ENCODE peak calls at places on chromosomes 1 and 21, in seven cellular contexts. M is astrocyte, O is adrenal gland, N is H9, Y is thoracic aorta, R is mesenchymal stem cell, U is tibial nerve. X is an unnamed sample. For H3K4me1, the result is how much of the 10 kb centered on the place peaks cover.

GRCh38 chr21:17688912-17689874 is 76.5 kb upstream of the BTG3 start:
- DNase-seq in M (peak), O (peak), N (peak), Y (no peak), R (peak), U (no peak), X (peak)

GRCh38 chr1:166766942-166767341 is 72.3 kb upstream of the POGK start:
- DNase-seq in M (no peak), O (no peak), N (no peak), Y (no peak), R (no peak), U (no peak), X (no peak)

GRCh38 chr1:19081218-19081893 is 124.9 kb upstream of the IFFO2 start:
- DNase-seq in M (peak), O (peak), N (no peak), Y (no peak), R (peak), U (no peak), X (peak)

GRCh38 chr1:97144527-97144926 is 422.9 kb downstream of the PTBP2 start:
- DNase-seq in M (peak), O (no peak), N (no peak), Y (no peak), R (peak), U (no peak), X (peak)

GRCh38 chr21:25901580-25901979 is 166.8 kb downstream of the GABPA start:
- DNase-seq in M (no peak), O (no peak), N (no peak), Y (no peak), R (no peak), U (no peak), X (no peak)

GRCh38 chr21:42392731-42393442 is 3.0 kb downstream of the TMPRSS3 start:
- DNase-seq in M (no peak), O (no peak), N (no peak), Y (no peak), R (no peak), U (no peak), X (peak)

GRCh38 chr1:25018110-25018470 is 88.0 kb upstream of the RUNX3 start:
- DNase-seq in M (no peak), O (no peak), N (no peak), Y (no peak), R (no peak), U (no peak), X (no peak)

GRCh38 chr1:33460947-33461629 is 11.4 kb upstream of the ZSCAN20 start:
- DNase-seq in M (no peak), O (peak), N (no peak), Y (no peak), R (no peak), U (no peak), X (no peak)

GRCh38 chr1:117312453-117313138 is 54.7 kb upstream of the MAN1A2 start:
- DNase-seq in M (peak), O (peak), N (no peak), Y (no peak), R (peak), U (no peak), X (peak)

GRCh38 chr1:29801561-29801973 is 565.2 kb downstream of the PTPRU start:
- DNase-seq in M (no peak), O (no peak), N (no peak), Y (no peak), R (no peak), U (no peak), X (no peak)

GRCh38 chr1:225467193-225468020 is 39.6 kb upstream of the LBR start:
- DNase-seq in M (no peak), O (peak), N (no peak), Y (no peak), R (no peak), U (no peak), X (peak)

GRCh38 chr1:161164901-161165620 is 1.2 kb upstream of the PPOX start:
- DNase-seq in M (no peak), O (no peak), N (no peak), Y (no peak), R (no peak), U (no peak), X (no peak)

GRCh38 chr21:25709684-25710265 is 24.9 kb downstream of the ATP5PF start:
- DNase-seq in M (no peak), O (no peak), N (peak), Y (no peak), R (no peak), U (no peak), X (peak)

GRCh38 chr1:39154553-39155361 is 49.7 kb upstream of the MACF1 start:
- DNase-seq in M (peak), O (peak), N (no peak), Y (no peak), R (peak), U (no peak), X (no peak)

GRCh38 chr1:75969550-75969949 is 37.3 kb upstream of the ASB17 start:
- DNase-seq in M (no peak), O (no peak), N (no peak), Y (no peak), R (peak), U (no peak), X (no peak)

GRCh38 chr1:35883681-35884155 is 709 bp downstream of the AGO1 start:
- DNase-seq in M (no peak), O (peak), N (peak), Y (no peak), R (peak), U (no peak), X (peak)

GRCh38 chr1:193355179-193355578 is 168.8 kb upstream of the B3GALT2 start:
- DNase-seq in M (no peak), O (no peak), N (no peak), Y (no peak), R (peak), U (no peak), X (no peak)

GRCh38 chr1:3248416-3249141 is 179.6 kb downstream of the PRDM16 start:
- DNase-seq in M (no peak), O (no peak), N (no peak), Y (no peak), R (no peak), U (no peak), X (no peak)

GRCh38 chr1:204418174-204419063 is 6.8 kb upstream of the PPP1R15B start:
- DNase-seq in M (peak), O (peak), N (no peak), Y (no peak), R (peak), U (no peak), X (no peak)

GRCh38 chr1:152118915-152119314 is 3.7 kb upstream of the TCHH start:
- DNase-seq in M (no peak), O (no peak), N (no peak), Y (no peak), R (no peak), U (no peak), X (no peak)

DNA sequence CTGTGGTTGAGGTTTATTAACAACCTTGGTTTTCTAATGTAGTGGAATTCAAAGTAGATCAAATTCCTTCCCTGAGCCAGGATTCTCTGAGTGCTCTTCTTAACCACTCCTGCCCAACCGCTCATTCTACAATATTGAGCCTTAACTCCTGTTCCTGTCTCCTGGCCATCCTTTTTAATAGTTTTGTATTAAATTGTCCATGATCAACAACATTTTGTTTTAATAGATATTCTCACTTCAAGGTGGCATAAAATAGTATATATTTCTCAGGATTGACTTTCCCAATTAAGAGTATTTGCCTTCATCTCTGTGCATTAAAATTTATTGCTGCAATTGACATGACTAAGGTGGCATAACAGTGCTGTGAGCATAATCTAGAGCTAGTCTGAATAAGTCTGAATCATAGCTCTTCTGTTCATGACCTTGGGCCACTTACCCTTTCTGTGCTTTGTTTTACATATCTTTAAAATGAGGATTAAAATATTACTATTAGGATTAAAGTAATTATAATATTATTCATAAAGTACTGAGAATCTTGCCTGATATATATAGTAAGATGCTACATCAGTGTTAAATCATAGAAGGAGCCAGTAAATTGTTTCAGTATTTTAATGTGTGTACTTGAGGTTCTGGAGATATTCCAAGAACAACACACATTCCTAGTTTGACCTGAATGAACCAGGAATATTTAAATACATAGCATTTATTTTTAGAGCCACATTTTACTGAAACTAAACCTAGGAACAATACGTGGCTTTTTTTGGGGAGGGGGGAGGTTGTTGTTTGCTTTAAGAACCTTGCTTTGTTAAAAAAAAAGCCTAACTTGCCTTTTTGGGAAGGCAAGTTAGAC is 76.4 kb downstream of the ADGRL2 start:
- DNase-seq in M (peak), O (peak), N (no peak), Y (no peak), R (peak), U (no peak), X (no peak)
- H3K4me1 ChIP-seq in M (under half), O (half or more), N (under half), Y (half or more), R (under half), U (under half), X (under half)

GRCh38 chr1:1164361-1164700 is 9.3 kb upstream of the TTLL10 start:
- DNase-seq in M (no peak), O (no peak), N (no peak), Y (no peak), R (no peak), U (no peak), X (no peak)

GRCh38 chr1:1163538-1164070 is 10.1 kb upstream of the TTLL10 start:
- DNase-seq in M (no peak), O (no peak), N (no peak), Y (no peak), R (no peak), U (no peak), X (no peak)

GRCh38 chr1:1165900-1166421 is 7.7 kb upstream of the TTLL10 start:
- DNase-seq in M (no peak), O (no peak), N (no peak), Y (no peak), R (no peak), U (no peak), X (no peak)

GRCh38 chr1:1165485-1165884 is 8.2 kb upstream of the TTLL10 start:
- DNase-seq in M (no peak), O (no peak), N (no peak), Y (no peak), R (no peak), U (no peak), X (no peak)

GRCh38 chr1:1164701-1165451 is 8.8 kb upstream of the TTLL10 start:
- DNase-seq in M (no peak), O (no peak), N (no peak), Y (no peak), R (no peak), U (no peak), X (no peak)
- H3K27ac ChIP-seq in M (no peak), O (no peak), N (no peak), Y (no peak), R (peak), U (no peak), X (no peak)

GRCh38 chr21:36694593-36695282 is 4.2 kb upstream of the SIM2 start:
- DNase-seq in M (no peak), O (no peak), N (no peak), Y (no peak), R (no peak), U (no peak), X (no peak)

GRCh38 chr21:36696640-36697472 is 2.1 kb upstream of the SIM2 start:
- DNase-seq in M (no peak), O (no peak), N (peak), Y (no peak), R (no peak), U (no peak), X (no peak)

GRCh38 chr21:36695283-36695634 is 3.7 kb upstream of the SIM2 start:
- DNase-seq in M (no peak), O (no peak), N (no peak), Y (no peak), R (no peak), U (no peak), X (no peak)

GRCh38 chr21:36696390-36696639 is 2.6 kb upstream of the SIM2 start:
- DNase-seq in M (no peak), O (no peak), N (peak), Y (no peak), R (no peak), U (no peak), X (no peak)

GRCh38 chr21:36695671-36696389 is 3.1 kb upstream of the SIM2 start:
- DNase-seq in M (no peak), O (no peak), N (peak), Y (no peak), R (no peak), U (no peak), X (no peak)
- H3K4me1 ChIP-seq in M (under half), O (under half), N (under half), Y (under half), R (half or more), U (under half), X (under half)

GRCh38 chr1:66271216-66271903 is 262.6 kb upstream of the SGIP1 start:
- DNase-seq in M (peak), O (peak), N (peak), Y (peak), R (peak), U (peak), X (peak)

GRCh38 chr1:66269222-66269621 is 264.7 kb upstream of the SGIP1 start:
- DNase-seq in M (no peak), O (no peak), N (no peak), Y (no peak), R (no peak), U (no peak), X (no peak)

GRCh38 chr1:66267211-66267940 is 266.6 kb upstream of the SGIP1 start:
- DNase-seq in M (peak), O (no peak), N (no peak), Y (no peak), R (no peak), U (no peak), X (peak)

GRCh38 chr1:66271904-66272254 is 262.1 kb upstream of the SGIP1 start:
- DNase-seq in M (peak), O (peak), N (no peak), Y (no peak), R (no peak), U (peak), X (peak)

GRCh38 chr1:66270122-66270812 is 263.7 kb upstream of the SGIP1 start:
- DNase-seq in M (peak), O (peak), N (no peak), Y (no peak), R (peak), U (no peak), X (no peak)
- H3K27ac ChIP-seq in M (no peak), O (peak), N (no peak), Y (no peak), R (no peak), U (peak), X (peak)

DNA sequence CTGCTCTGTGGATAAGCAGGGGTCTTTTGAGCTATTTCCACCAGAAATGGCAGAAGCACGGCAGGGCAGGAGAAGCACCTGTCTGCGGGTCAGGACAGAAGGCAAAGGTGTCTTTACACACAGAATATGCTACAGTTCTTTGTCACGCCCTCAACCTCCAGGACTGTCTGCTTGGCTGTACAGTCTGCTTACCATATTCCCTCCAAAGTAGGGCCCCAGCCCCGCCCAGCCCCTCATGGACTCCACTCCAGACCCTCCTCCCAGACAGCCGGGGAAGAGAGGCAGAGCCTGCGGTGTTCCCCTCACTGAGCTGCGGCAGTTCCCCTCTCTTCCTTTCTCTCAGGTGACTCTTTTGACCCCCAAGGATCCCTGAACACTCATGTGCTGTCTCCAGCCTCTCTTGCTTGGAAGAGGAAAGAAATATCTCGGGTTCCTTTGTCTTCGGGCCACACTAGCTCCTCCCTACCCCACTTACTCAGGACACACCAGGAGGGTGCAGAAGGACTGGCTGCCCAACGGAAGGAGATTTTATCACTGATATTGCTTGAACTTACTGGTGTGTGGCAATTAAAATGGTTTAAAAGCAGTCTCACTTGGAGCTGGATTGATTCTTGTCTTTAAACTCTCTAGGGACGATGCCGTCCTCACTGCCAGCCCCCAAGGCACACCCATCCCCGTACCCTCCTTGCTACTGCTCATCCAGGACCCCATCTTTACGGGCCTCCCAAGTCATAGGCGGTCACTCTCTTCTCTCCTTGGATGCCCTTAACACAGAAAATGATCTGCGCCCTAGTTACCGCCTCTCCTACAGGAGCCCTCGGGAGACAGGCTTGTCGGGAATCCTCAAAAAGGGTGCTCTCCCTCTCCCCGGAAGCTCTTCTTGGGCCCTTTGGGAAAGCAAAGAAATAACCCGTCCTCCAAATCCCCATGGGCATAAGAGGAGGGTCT is 169.7 kb downstream of the TOMM20 start:
- DNase-seq in M (no peak), O (no peak), N (no peak), Y (no peak), R (no peak), U (no peak), X (no peak)
- H3K4me1 ChIP-seq in M (half or more), O (half or more), N (under half), Y (half or more), R (under half), U (under half), X (under half)

GRCh38 chr1:87642581-87643129 is 314.0 kb downstream of the LMO4 start:
- DNase-seq in M (no peak), O (no peak), N (no peak), Y (no peak), R (peak), U (no peak), X (peak)
- H3K27ac ChIP-seq in M (no peak), O (no peak), N (peak), Y (no peak), R (no peak), U (no peak), X (no peak)

X was measured in A673.